ENCODE peak calls at places on chromosomes 1 and 21, in four cellular contexts. B, A, W and J are unnamed samples.

GRCh38 chr1:43269627-43270375 is at the start of gene TMEM125:
- DNase-seq in A (no peak), W (no peak), B (no peak), J (no peak)

GRCh38 chr1:86517336-86517735 is 29.5 kb upstream of the CLCA4 start:
- DNase-seq in A (no peak), B (no peak), W (no peak), J (no peak)

GRCh38 chr1:87061742-87062156 is 147.3 kb downstream of the HS2ST1 start:
- DNase-seq in W (peak; percentile 66), A (no peak), B (no peak), J (no peak)

GRCh38 chr1:226601456-226601855 is 52.9 kb downstream of the STUM start:
- DNase-seq in A (no peak), W (no peak), B (no peak), J (no peak)

GRCh38 chr1:42756956-42757891 is 9.6 kb downstream of the P3H1 start:
- DNase-seq in W (no peak), B (peak; percentile 70), A (peak; percentile 77), J (peak; percentile 69)

GRCh38 chr1:15141933-15142647 is 11.5 kb upstream of the TMEM51 start:
- DNase-seq in B (no peak), A (no peak), W (no peak), J (no peak)

GRCh38 chr1:190119683-190120082 is 358.0 kb downstream of the BRINP3 start:
- DNase-seq in B (no peak), A (no peak), W (no peak), J (peak; percentile 9)

GRCh38 chr1:18473195-18473815 is 7.4 kb upstream of the KLHDC7A start:
- DNase-seq in A (no peak), W (no peak), B (no peak), J (no peak)

GRCh38 chr1:26459573-26460031 is 12.6 kb upstream of the HMGN2 start:
- DNase-seq in A (no peak), W (no peak), B (no peak), J (no peak)

GRCh38 chr1:209202826-209203439 is 380.6 kb upstream of the CAMK1G start:
- DNase-seq in B (peak; percentile 46), A (peak; percentile 46), W (no peak), J (peak; percentile 62)

GRCh38 chr1:94180650-94181049 is 56.7 kb downstream of the ARHGAP29 start:
- DNase-seq in B (no peak), W (no peak), A (no peak), J (no peak)

GRCh38 chr1:24993871-24994270 is 63.8 kb upstream of the RUNX3 start:
- DNase-seq in B (no peak), A (no peak), W (no peak), J (no peak)

GRCh38 chr1:85295006-85295431 is 18.6 kb upstream of the BCL10 start:
- DNase-seq in A (no peak), W (no peak), B (no peak), J (no peak)

GRCh38 chr1:1290238-1290731 is 10.0 kb downstream of the SCNN1D start:
- DNase-seq in A (peak; percentile 79), W (no peak), B (peak; percentile 52), J (peak; percentile 82)

GRCh38 chr1:114118351-114118990 is 35.2 kb downstream of the SYT6 start:
- DNase-seq in A (no peak), B (no peak), W (no peak), J (no peak)

GRCh38 chr1:26785611-26786436 is 1.9 kb upstream of the PIGV start:
- DNase-seq in W (no peak), A (no peak), B (no peak), J (no peak)

GRCh38 chr21:46006547-46007497 is 25.3 kb downstream of the COL6A1 start:
- DNase-seq in A (no peak), W (no peak), B (no peak), J (no peak)

GRCh38 chr21:16541366-16541765 is 811.6 kb downstream of the USP25 start:
- DNase-seq in W (no peak), A (no peak), B (no peak), J (no peak)

GRCh38 chr1:192171123-192171522 is 12.9 kb downstream of the RGS18 start:
- DNase-seq in W (no peak), A (no peak), B (no peak), J (no peak)

GRCh38 chr1:67874501-67875111 is 41.3 kb upstream of the GNG12 start:
- DNase-seq in B (no peak), W (no peak), A (no peak), J (no peak)

GRCh38 chr1:192131914-192132313 is 26.3 kb upstream of the RGS18 start:
- DNase-seq in A (no peak), B (no peak), W (no peak), J (no peak)

GRCh38 chr1:45275054-45275453 is 51.6 kb upstream of the HPDL start:
- DNase-seq in W (no peak), B (peak; percentile 69), A (no peak), J (no peak)

GRCh38 chr1:228353601-228354371 is 52.8 kb downstream of the TRIM11 start:
- DNase-seq in W (no peak), B (no peak), A (no peak), J (no peak)

GRCh38 chr1:212288614-212289013 is 3.4 kb downstream of the PPP2R5A start:
- DNase-seq in B (no peak), W (no peak), A (no peak), J (no peak)

GRCh38 chr1:51818487-51818886 is 60.0 kb downstream of the NRDC start:
- DNase-seq in A (no peak), W (no peak), B (no peak), J (no peak)

GRCh38 chr1:226915672-226915995 is 24.5 kb upstream of the COQ8A start:
- DNase-seq in A (no peak), B (no peak), W (no peak), J (no peak)

GRCh38 chr1:15206418-15207030 is 40.5 kb upstream of the FHAD1 start:
- DNase-seq in A (no peak), W (peak; percentile 13), B (peak; percentile 88), J (no peak)

GRCh38 chr1:242467556-242468145 is 56.8 kb downstream of the PLD5 start:
- DNase-seq in W (no peak), B (peak; percentile 29), A (peak; percentile 53), J (peak; percentile 71)

GRCh38 chr1:31987231-31987630 is 26.4 kb upstream of the KHDRBS1 start:
- DNase-seq in B (no peak), W (no peak), A (no peak), J (peak; percentile 36)

GRCh38 chr1:227778401-227778947 is 37.0 kb upstream of the PRSS38 start:
- DNase-seq in A (no peak), W (no peak), B (no peak), J (no peak)

GRCh38 chr1:114668784-114669561 is 876 bp downstream of the DENND2C start:
- DNase-seq in B (peak; percentile 37), A (no peak), W (no peak), J (peak; percentile 19)

GRCh38 chr1:68384321-68384813 is 65.4 kb downstream of the RPE65 start:
- DNase-seq in B (peak; percentile 11), W (no peak), A (no peak), J (peak; percentile 65)

GRCh38 chr1:110380667-110381283 is 10.1 kb downstream of the SLC16A4 start:
- DNase-seq in B (no peak), A (no peak), W (no peak), J (no peak)

GRCh38 chr21:24110846-24111245 is 1496.4 kb downstream of the MRPL39 start:
- DNase-seq in B (no peak), W (no peak), A (no peak), J (no peak)

GRCh38 chr1:242629396-242629795 is 104.9 kb upstream of the PLD5 start:
- DNase-seq in W (no peak), B (no peak), A (no peak), J (no peak)

GRCh38 chr21:28215214-28215954 is 777.3 kb downstream of the LTN1 start:
- DNase-seq in A (no peak), B (no peak), W (no peak), J (no peak)

GRCh38 chr1:30518696-30519095 is 204.7 kb downstream of the MATN1 start:
- DNase-seq in W (no peak), A (no peak), B (no peak), J (no peak)

GRCh38 chr1:240652554-240652953 is 40.6 kb upstream of the GREM2 start:
- DNase-seq in W (no peak), B (no peak), A (no peak), J (no peak)

GRCh38 chr1:198701250-198701649 is 62.4 kb downstream of the PTPRC start:
- DNase-seq in A (no peak), W (no peak), B (no peak), J (no peak)
- TF ChIP-seq FOXM1 in A (no peak), W (no peak), B (no peak), J (no peak)

GRCh38 chr1:218659911-218660677 is 315.0 kb downstream of the TGFB2 start:
- DNase-seq in A (no peak), W (no peak), B (no peak), J (no peak)
- TF ChIP-seq TARDBP in A (no peak), W (no peak), B (no peak), J (no peak)

GRCh38 chr1:201845331-201846083 is 16.6 kb downstream of the IPO9 start:
- DNase-seq in W (no peak), B (no peak), A (no peak), J (no peak)
- TF ChIP-seq FOXK2 in W (no peak), B (no peak), A (no peak), J (no peak)

GRCh38 chr21:33025106-33025470 is 647 bp upstream of the OLIG2 start:
- DNase-seq in B (no peak), W (no peak), A (no peak), J (peak; percentile 77)

GRCh38 chr21:33024278-33025103 is 1.2 kb upstream of the OLIG2 start:
- DNase-seq in A (no peak), B (no peak), W (no peak), J (no peak)

GRCh38 chr21:33026299-33026858 is 644 bp downstream of the OLIG2 start:
- DNase-seq in A (no peak), B (no peak), W (no peak), J (no peak)

GRCh38 chr21:33026878-33027400 is 1.2 kb downstream of the OLIG2 start:
- DNase-seq in W (no peak), A (no peak), B (no peak), J (no peak)

DNA sequence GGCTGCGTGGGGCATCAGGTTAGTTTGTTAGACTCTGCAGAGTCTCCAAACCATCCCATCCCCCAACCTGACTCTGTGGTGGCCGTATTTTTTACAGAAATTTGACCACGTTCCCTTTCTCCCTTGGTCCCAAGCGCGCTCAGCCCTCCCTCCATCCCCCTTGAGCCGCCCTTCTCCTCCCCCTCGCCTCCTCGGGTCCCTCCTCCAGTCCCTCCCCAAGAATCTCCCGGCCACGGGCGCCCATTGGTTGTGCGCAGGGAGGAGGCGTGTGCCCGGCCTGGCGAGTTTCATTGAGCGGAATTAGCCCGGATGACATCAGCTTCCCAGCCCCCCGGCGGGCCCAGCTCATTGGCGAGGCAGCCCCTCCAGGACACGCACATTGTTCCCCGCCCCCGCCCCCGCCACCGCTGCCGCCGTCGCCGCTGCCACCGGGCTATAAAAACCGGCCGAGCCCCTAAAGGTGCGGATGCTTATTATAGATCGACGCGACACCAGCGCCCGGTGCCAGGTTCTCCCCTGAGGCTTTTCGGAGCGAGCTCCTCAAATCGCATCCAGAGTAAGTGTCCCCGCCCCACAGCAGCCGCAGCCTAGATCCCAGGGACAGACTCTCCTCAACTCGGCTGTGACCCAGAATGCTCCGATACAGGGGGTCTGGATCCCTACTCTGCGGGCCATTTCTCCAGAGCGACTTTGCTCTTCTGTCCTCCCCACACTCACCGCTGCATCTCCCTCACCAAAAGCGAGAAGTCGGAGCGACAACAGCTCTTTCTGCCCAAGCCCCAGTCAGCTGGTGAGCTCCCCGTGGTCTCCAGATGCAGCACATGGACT is at the start of gene OLIG2:
- DNase-seq in B (no peak), W (no peak), A (peak; percentile 32), J (peak; percentile 97)
- TF ChIP-seq FOXM1 in B (no peak), W (no peak), A (no peak), J (no peak)

GRCh38 chr1:204426035-204426436 is 14.4 kb upstream of the PPP1R15B start:
- DNase-seq in B (peak; percentile 21), A (no peak), W (no peak), J (no peak)
- TF ChIP-seq TARDBP in B (no peak), A (no peak), W (no peak), J (no peak)